ENCODE peak calls at places on chromosomes 2 and 18, in four cellular contexts. One of them, this sample, is unnamed.

GRCh38 chr18:26757263-26758019 is 108.1 kb downstream of the AQP4 start:
- DNase-seq in lower leg skin: no peak
- DNase-seq in ovary: no peak
- DNase-seq in fibroblast of lung: no peak
- DNase-seq in this sample: no peak

GRCh38 chr18:52481116-52481515 is 141.1 kb downstream of the DCC start:
- DNase-seq in lower leg skin: no peak
- DNase-seq in fibroblast of lung: no peak
- DNase-seq in ovary: no peak
- DNase-seq in this sample: no peak

GRCh38 chr2:49770919-49771318 is 616.6 kb upstream of the FSHR start:
- DNase-seq in ovary: no peak
- DNase-seq in lower leg skin: no peak
- DNase-seq in fibroblast of lung: peak; percentile 9
- DNase-seq in this sample: no peak

GRCh38 chr2:14960686-14961324 is 328.3 kb downstream of the LRATD1 start:
- DNase-seq in lower leg skin: no peak
- DNase-seq in ovary: no peak
- DNase-seq in fibroblast of lung: peak; percentile 61
- DNase-seq in this sample: no peak

GRCh38 chr18:10406172-10406663 is 48.2 kb upstream of the APCDD1 start:
- DNase-seq in lower leg skin: no peak
- DNase-seq in ovary: no peak
- DNase-seq in fibroblast of lung: no peak
- DNase-seq in this sample: no peak

GRCh38 chr2:129870646-129871335 is 108.7 kb upstream of the RAB6C start:
- DNase-seq in lower leg skin: peak; percentile 17
- DNase-seq in fibroblast of lung: no peak
- DNase-seq in ovary: no peak
- DNase-seq in this sample: no peak

GRCh38 chr2:69561041-69561550 is 82.4 kb downstream of the AAK1 start:
- DNase-seq in lower leg skin: no peak
- DNase-seq in ovary: no peak
- DNase-seq in fibroblast of lung: peak; percentile 45
- DNase-seq in this sample: no peak

GRCh38 chr2:134177351-134177931 is 76.4 kb upstream of the MGAT5 start:
- DNase-seq in ovary: no peak
- DNase-seq in fibroblast of lung: peak; percentile 81
- DNase-seq in lower leg skin: no peak
- DNase-seq in this sample: no peak

GRCh38 chr2:111946294-111947114 is 48.1 kb downstream of the MERTK start:
- DNase-seq in ovary: peak; percentile 64
- DNase-seq in fibroblast of lung: peak; percentile 93
- DNase-seq in lower leg skin: no peak
- DNase-seq in this sample: peak; percentile 29

GRCh38 chr18:55907352-55908045 is 319.5 kb upstream of the TCF4 start:
- DNase-seq in fibroblast of lung: peak; percentile 34
- DNase-seq in lower leg skin: no peak
- DNase-seq in ovary: peak; percentile 20
- DNase-seq in this sample: no peak

GRCh38 chr18:42028232-42028832 is 73.3 kb downstream of the PIK3C3 start:
- DNase-seq in ovary: no peak
- DNase-seq in lower leg skin: no peak
- DNase-seq in fibroblast of lung: peak; percentile 30
- DNase-seq in this sample: no peak

This sample was measured in thoracic aorta.